ENCODE peak calls at places on chromosomes 6 and 20, in six cellular contexts. Y is SK-N-SH; H is A673; Q is ascending aorta; Z is heart right ventricle; B is CD4-positive, CD25-positive, alpha-beta regulatory T cell. K is an unnamed sample. For H3K27me3, the result is how much of the 10 kb centered on the place peaks cover.

GRCh38 chr6:144535630-144536029 is 250.5 kb downstream of the UTRN start:
- DNase-seq in Y (no peak), H (no peak), Q (no peak), Z (no peak), B (no peak), K (no peak)

GRCh38 chr20:21272279-21272678 is 30.9 kb upstream of the XRN2 start:
- DNase-seq in Y (no peak), H (no peak), Q (no peak), Z (no peak), B (no peak), K (no peak)

GRCh38 chr6:16163535-16164300 is 34.8 kb downstream of the MYLIP start:
- DNase-seq in Y (no peak), H (peak), Q (no peak), Z (no peak), B (no peak), K (no peak)

GRCh38 chr20:50124496-50124895 is 11.5 kb upstream of the UBE2V1 start:
- DNase-seq in Y (no peak), H (no peak), Q (no peak), Z (no peak), B (no peak), K (no peak)

GRCh38 chr6:3911614-3912336 is 62.6 kb downstream of the FAM50B start:
- DNase-seq in Y (peak), H (peak), Q (peak), Z (peak), B (no peak), K (peak)

GRCh38 chr6:106870069-106870468 is 104.5 kb downstream of the CD24 start:
- DNase-seq in Y (no peak), H (no peak), Q (no peak), Z (no peak), B (no peak), K (peak)

GRCh38 chr6:136410201-136411027 is 120.8 kb upstream of the BCLAF1 start:
- DNase-seq in Y (no peak), H (no peak), Q (no peak), Z (no peak), B (no peak), K (no peak)

GRCh38 chr20:33859157-33859695 is 48.1 kb downstream of the CHMP4B start:
- DNase-seq in Y (no peak), H (no peak), Q (no peak), Z (no peak), B (peak), K (no peak)

GRCh38 chr20:62710886-62711702 is 2.5 kb downstream of the NTSR1 start:
- DNase-seq in Y (peak), H (peak), Q (no peak), Z (no peak), B (no peak), K (no peak)

GRCh38 chr6:163841733-163842132 is 427.2 kb downstream of the QKI start:
- DNase-seq in Y (no peak), H (no peak), Q (no peak), Z (no peak), B (no peak), K (no peak)

GRCh38 chr20:63517376-63518309 is 2.9 kb upstream of the PPDPF start:
- DNase-seq in Y (no peak), H (no peak), Q (no peak), Z (no peak), B (no peak), K (no peak)

GRCh38 chr6:106913111-106913510 is 61.4 kb downstream of the CD24 start:
- DNase-seq in Y (no peak), H (no peak), Q (no peak), Z (no peak), B (no peak), K (no peak)

GRCh38 chr20:49452011-49452482 is 30.4 kb downstream of the KCNB1 start:
- DNase-seq in Y (no peak), H (no peak), Q (no peak), Z (peak), B (no peak), K (no peak)

GRCh38 chr6:104936766-104937535 is 20.0 kb upstream of the LIN28B start:
- DNase-seq in Y (no peak), H (no peak), Q (no peak), Z (no peak), B (no peak), K (no peak)

GRCh38 chr6:106746660-106747059 is 117.3 kb downstream of the QRSL1 start:
- DNase-seq in Y (no peak), H (no peak), Q (no peak), Z (no peak), B (no peak), K (peak)

GRCh38 chr6:103797738-103798137 is 1062.0 kb downstream of the HACE1 start:
- DNase-seq in Y (no peak), H (peak), Q (no peak), Z (no peak), B (no peak), K (no peak)

GRCh38 chr6:111997078-111997862 is 56.6 kb upstream of the CCN6 start:
- DNase-seq in Y (peak), H (peak), Q (no peak), Z (peak), B (peak), K (peak)

GRCh38 chr6:162825597-162825996 is 97.8 kb downstream of the PACRG start:
- DNase-seq in Y (no peak), H (no peak), Q (no peak), Z (no peak), B (peak), K (no peak)

GRCh38 chr20:57395111-57395959 is 4.1 kb downstream of the RBM38 start:
- DNase-seq in Y (no peak), H (no peak), Q (no peak), Z (peak), B (no peak), K (no peak)

GRCh38 chr6:84416043-84416657 is 188.7 kb upstream of the CEP162 start:
- DNase-seq in Y (no peak), H (no peak), Q (no peak), Z (no peak), B (no peak), K (no peak)

GRCh38 chr20:18056174-18057105 is 1.3 kb downstream of the OVOL2 start:
- DNase-seq in Y (peak), H (peak), Q (no peak), Z (no peak), B (no peak), K (peak)

GRCh38 chr6:45703041-45703739 is 312.5 kb downstream of the CLIC5 start:
- DNase-seq in Y (no peak), H (no peak), Q (no peak), Z (no peak), B (no peak), K (no peak)

GRCh38 chr20:45467861-45468260 is 1.7 kb upstream of the WFDC2 start:
- DNase-seq in Y (no peak), H (no peak), Q (no peak), Z (no peak), B (no peak), K (no peak)

GRCh38 chr20:63518351-63518861 is 2.2 kb upstream of the PPDPF start:
- DNase-seq in Y (peak), H (no peak), Q (no peak), Z (no peak), B (no peak), K (no peak)

GRCh38 chr6:96724641-96725040 is 112.6 kb downstream of the GPR63 start:
- DNase-seq in Y (no peak), H (no peak), Q (no peak), Z (no peak), B (no peak), K (no peak)

GRCh38 chr6:96907498-96907897 is 9.8 kb upstream of the NDUFAF4 start:
- DNase-seq in Y (no peak), H (no peak), Q (no peak), Z (no peak), B (peak), K (no peak)

GRCh38 chr20:4720977-4721349 is 746 bp upstream of the PRND start:
- DNase-seq in Y (peak), H (no peak), Q (no peak), Z (no peak), B (no peak), K (no peak)

GRCh38 chr6:129621252-129621651 is 88.7 kb downstream of the ARHGAP18 start:
- DNase-seq in Y (no peak), H (peak), Q (no peak), Z (no peak), B (peak), K (no peak)

GRCh38 chr20:2798814-2799213 is 1.6 kb downstream of the CPXM1 start:
- DNase-seq in Y (peak), H (no peak), Q (no peak), Z (no peak), B (no peak), K (no peak)

DNA sequence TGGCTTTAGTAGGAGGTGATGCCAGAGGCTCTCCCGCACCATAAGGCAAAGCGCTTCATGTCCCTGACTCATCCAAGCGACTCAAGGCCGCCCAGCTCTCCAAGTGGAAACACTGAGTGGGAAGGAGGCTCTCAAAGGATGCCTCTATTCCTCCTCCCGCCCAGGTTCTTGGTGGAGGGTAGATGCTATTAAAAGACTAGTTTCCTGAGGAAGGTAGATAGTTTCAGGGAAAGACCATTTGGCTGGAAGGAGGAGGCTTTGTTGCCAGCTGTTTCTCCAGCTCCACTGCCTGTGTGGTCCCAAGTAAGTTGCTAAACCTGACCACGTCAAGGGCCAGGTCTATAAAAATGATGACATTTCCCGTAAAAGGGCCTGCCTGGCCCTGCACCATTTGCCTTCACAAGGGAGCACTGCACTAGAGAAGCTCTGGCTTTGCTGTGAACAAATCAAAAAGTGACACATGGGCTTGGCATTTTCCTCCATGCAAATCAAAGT is 48.2 kb downstream of the GMDS start:
- DNase-seq in Y (no peak), H (no peak), Q (no peak), Z (peak), B (no peak), K (no peak)
- H3K27me3 ChIP-seq in Y (under half), H (under half), Q (under half), Z (under half), B (under half), K (under half)

GRCh38 chr20:25053207-25054132 is 4.5 kb downstream of the ACSS1 start:
- DNase-seq in Y (no peak), H (no peak), Q (no peak), Z (peak), B (no peak), K (no peak)

GRCh38 chr20:25052255-25053206 is 5.4 kb downstream of the ACSS1 start:
- DNase-seq in Y (no peak), H (no peak), Q (no peak), Z (no peak), B (no peak), K (no peak)

GRCh38 chr20:25050082-25050481 is 7.9 kb downstream of the ACSS1 start:
- DNase-seq in Y (no peak), H (no peak), Q (no peak), Z (no peak), B (no peak), K (no peak)

GRCh38 chr20:25050501-25051350 is 7.2 kb downstream of the ACSS1 start:
- DNase-seq in Y (no peak), H (no peak), Q (no peak), Z (no peak), B (no peak), K (no peak)

DNA sequence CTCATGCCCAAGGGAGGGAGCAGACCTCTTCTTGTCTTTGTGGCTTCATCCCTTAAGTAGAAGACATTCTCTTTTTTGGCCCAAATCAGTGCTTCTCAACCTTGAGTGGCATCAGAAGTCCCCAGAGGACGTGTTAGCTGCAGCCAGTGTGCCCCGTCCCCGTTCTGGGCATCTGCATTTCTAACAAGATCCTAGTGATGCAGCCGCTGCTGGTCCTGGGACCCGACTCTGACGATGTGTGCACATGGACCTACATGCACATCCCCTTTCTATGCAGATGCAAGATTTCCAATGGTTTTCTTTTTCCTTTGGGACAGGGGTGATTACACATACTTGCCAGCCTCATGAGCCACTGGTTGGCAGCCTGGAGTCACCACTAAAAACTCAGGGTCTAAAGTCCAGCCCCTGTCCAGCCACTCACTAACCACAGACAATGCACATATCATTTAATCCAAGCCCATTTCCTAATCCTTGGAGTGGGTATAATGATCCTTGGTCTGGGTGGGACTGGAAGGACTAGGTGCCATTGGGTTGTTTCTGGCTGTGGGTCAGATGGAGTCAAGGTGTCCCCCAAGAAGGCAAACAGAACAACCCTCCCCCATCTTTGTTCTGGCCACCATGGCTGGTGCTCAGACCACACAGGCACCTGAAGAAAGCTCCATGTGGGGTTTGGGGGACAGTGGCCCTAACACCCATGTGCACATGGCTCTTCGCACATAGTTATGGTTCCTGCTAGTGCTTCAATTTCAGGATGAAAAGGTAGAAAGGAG is 6.4 kb downstream of the ACSS1 start:
- DNase-seq in Y (no peak), H (no peak), Q (no peak), Z (no peak), B (no peak), K (no peak)
- H3K27me3 ChIP-seq in Y (under half), H (under half), Q (under half), Z (under half), B (under half), K (under half)

GRCh38 chr6:116374586-116374985 is 3.8 kb downstream of the DSE start:
- DNase-seq in Y (no peak), H (no peak), Q (no peak), Z (no peak), B (no peak), K (no peak)

GRCh38 chr6:116375262-116375661 is 4.5 kb downstream of the DSE start:
- DNase-seq in Y (no peak), H (no peak), Q (no peak), Z (no peak), B (no peak), K (no peak)

GRCh38 chr6:116373300-116373699 is 2.6 kb downstream of the DSE start:
- DNase-seq in Y (no peak), H (no peak), Q (no peak), Z (no peak), B (no peak), K (no peak)

GRCh38 chr6:116373940-116374339 is 3.2 kb downstream of the DSE start:
- DNase-seq in Y (no peak), H (no peak), Q (no peak), Z (no peak), B (no peak), K (no peak)

GRCh38 chr6:116376149-116376548 is 5.4 kb downstream of the DSE start:
- DNase-seq in Y (no peak), H (no peak), Q (no peak), Z (no peak), B (no peak), K (no peak)
- H3K27me3 ChIP-seq in Y (under half), H (under half), Q (under half), Z (under half), B (under half), K (under half)

DNA sequence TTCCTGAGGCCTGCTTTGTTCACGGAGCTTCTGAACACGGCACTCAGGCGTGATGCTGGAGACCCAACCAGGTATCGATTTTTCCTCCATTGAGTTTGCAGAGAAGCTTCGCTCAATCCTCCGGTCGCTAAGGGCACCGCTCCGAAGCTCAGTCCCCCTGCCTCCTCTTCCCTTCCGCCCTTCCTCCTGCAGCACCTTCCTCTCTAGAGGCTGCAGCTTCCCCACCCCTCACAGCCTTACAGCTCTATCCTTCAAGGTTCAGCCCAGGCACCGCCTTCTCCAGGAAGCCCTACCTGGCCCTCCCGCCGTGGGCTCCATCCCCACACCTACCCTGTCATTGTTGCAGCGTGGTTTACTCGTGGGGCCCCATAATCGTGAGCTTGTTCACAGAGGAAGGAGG is 152.2 kb downstream of the GRM4 start:
- DNase-seq in Y (peak), H (no peak), Q (no peak), Z (no peak), B (no peak), K (no peak)
- H3K27me3 ChIP-seq in Y (under half), H (under half), Q (under half), Z (under half), B (under half), K (under half)

GRCh38 chr6:36073587-36073986 is 46.0 kb downstream of the MAPK14 start:
- DNase-seq in Y (peak), H (no peak), Q (no peak), Z (no peak), B (no peak), K (no peak)
- H3K27me3 ChIP-seq in Y (under half), H (under half), Q (under half), Z (under half), B (under half), K (under half)

GRCh38 chr6:35320031-35320410 is 22.3 kb upstream of the PPARD start:
- DNase-seq in Y (peak), H (no peak), Q (no peak), Z (no peak), B (no peak), K (no peak)

GRCh38 chr6:35318845-35319220 is 21.2 kb downstream of the DEF6 start:
- DNase-seq in Y (no peak), H (no peak), Q (no peak), Z (no peak), B (no peak), K (no peak)

GRCh38 chr6:35321091-35321490 is 21.3 kb upstream of the PPARD start:
- DNase-seq in Y (peak), H (no peak), Q (no peak), Z (no peak), B (no peak), K (no peak)

GRCh38 chr6:35318200-35318844 is 20.7 kb downstream of the DEF6 start:
- DNase-seq in Y (peak), H (peak), Q (no peak), Z (peak), B (no peak), K (peak)

GRCh38 chr6:35319346-35320030 is 21.9 kb downstream of the DEF6 start:
- DNase-seq in Y (peak), H (no peak), Q (no peak), Z (no peak), B (no peak), K (no peak)
- H3K27me3 ChIP-seq in Y (under half), H (under half), Q (under half), Z (under half), B (under half), K (under half)